ENCODE peak calls at places on chromosome 9, in ten cellular contexts. I is astrocyte of the spinal cord, P is left ventricle myocardium inferior, G is PC-3, Y is BE2C, E is cardiac muscle cell, L is right atrium auricular region, B is GM12865, Q is fibroblast of pulmonary artery, M is pancreas. Z is an unnamed sample.
A peak's percentile ranks its signal among the peaks of the same experiment; 100 is the strongest.

GRCh38 chr9:112784020-112784788 is 33.6 kb downstream of the SNX30 start:
- DNase-seq in I (peak; percentile 54), P (no peak), G (no peak), Y (peak; percentile 38), E (peak; percentile 52), L (no peak), B (no peak), Q (peak; percentile 35), M (no peak), Z (no peak)

GRCh38 chr9:82781965-82782392 is 281.0 kb downstream of the RASEF start:
- DNase-seq in I (no peak), P (no peak), G (no peak), Y (no peak), E (no peak), L (no peak), B (no peak), Q (no peak), M (no peak), Z (no peak)

GRCh38 chr9:136799079-136799853 is 3.1 kb downstream of the CCDC183 start:
- DNase-seq in I (no peak), P (no peak), G (peak; percentile 48), Y (no peak), E (peak; percentile 13), L (no peak), B (no peak), Q (no peak), M (peak; percentile 96), Z (no peak)

GRCh38 chr9:128923493-128923883 is 2.7 kb downstream of the PHYHD1 start:
- DNase-seq in I (no peak), P (no peak), G (no peak), Y (no peak), E (no peak), L (no peak), B (no peak), Q (no peak), M (no peak), Z (no peak)

GRCh38 chr9:5587024-5587423 is 41.9 kb upstream of the RIC1 start:
- DNase-seq in I (peak; percentile 58), P (no peak), G (peak; percentile 84), Y (no peak), E (peak; percentile 67), L (no peak), B (peak; percentile 78), Q (peak; percentile 78), M (no peak), Z (no peak)

GRCh38 chr9:75889977-75890540 is 414 bp upstream of the PCSK5 start:
- DNase-seq in I (no peak), P (peak; percentile 28), G (peak; percentile 27), Y (no peak), E (peak; percentile 81), L (peak; percentile 83), B (no peak), Q (peak; percentile 79), M (no peak), Z (no peak)

GRCh38 chr9:104682642-104683041 is 11.7 kb upstream of the OR13D1 start:
- DNase-seq in I (peak; percentile 70), P (no peak), G (peak; percentile 66), Y (no peak), E (peak; percentile 70), L (no peak), B (peak; percentile 54), Q (peak; percentile 71), M (no peak), Z (peak; percentile 13)

GRCh38 chr9:130599625-130600024 is 20.2 kb downstream of the FUBP3 start:
- DNase-seq in I (no peak), P (no peak), G (no peak), Y (no peak), E (no peak), L (no peak), B (no peak), Q (no peak), M (no peak), Z (no peak)

GRCh38 chr9:4048441-4048840 is 251.4 kb downstream of the GLIS3 start:
- DNase-seq in I (peak; percentile 65), P (no peak), G (peak; percentile 56), Y (no peak), E (peak; percentile 58), L (no peak), B (peak; percentile 12), Q (peak; percentile 68), M (no peak), Z (no peak)

GRCh38 chr9:121529237-121529987 is 29.8 kb upstream of the GGTA1 start:
- DNase-seq in I (peak; percentile 96), P (peak; percentile 98), G (peak; percentile 67), Y (peak; percentile 65), E (peak; percentile 99), L (peak; percentile 97), B (no peak), Q (peak; percentile 99), M (peak; percentile 80), Z (no peak)

GRCh38 chr9:95552814-95553546 is 36.2 kb upstream of the PTCH1 start:
- DNase-seq in I (peak; percentile 15), P (peak; percentile 53), G (no peak), Y (no peak), E (peak; percentile 85), L (peak; percentile 66), B (no peak), Q (peak; percentile 45), M (no peak), Z (no peak)

GRCh38 chr9:79613145-79613544 is 41.4 kb downstream of the TLE4 start:
- DNase-seq in I (no peak), P (no peak), G (no peak), Y (no peak), E (no peak), L (no peak), B (no peak), Q (no peak), M (no peak), Z (no peak)

GRCh38 chr9:101791938-101792337 is 53.5 kb upstream of the GRIN3A start:
- DNase-seq in I (peak; percentile 1), P (no peak), G (peak; percentile 39), Y (peak; percentile 59), E (peak; percentile 5), L (no peak), B (peak; percentile 57), Q (peak; percentile 4), M (no peak), Z (peak; percentile 3)

GRCh38 chr9:73046769-73047168 is 93.9 kb upstream of the ALDH1A1 start:
- DNase-seq in I (no peak), P (no peak), G (no peak), Y (no peak), E (no peak), L (no peak), B (no peak), Q (no peak), M (no peak), Z (no peak)

GRCh38 chr9:73050887-73051550 is 98.2 kb upstream of the ALDH1A1 start:
- DNase-seq in I (no peak), P (peak; percentile 16), G (no peak), Y (no peak), E (no peak), L (no peak), B (no peak), Q (no peak), M (no peak), Z (no peak)

GRCh38 chr9:73053543-73053942 is 98.1 kb upstream of the ANXA1 start:
- DNase-seq in I (no peak), P (no peak), G (no peak), Y (no peak), E (no peak), L (no peak), B (no peak), Q (no peak), M (no peak), Z (no peak)

GRCh38 chr9:73049280-73049679 is 96.4 kb upstream of the ALDH1A1 start:
- DNase-seq in I (no peak), P (no peak), G (no peak), Y (no peak), E (no peak), L (no peak), B (no peak), Q (no peak), M (no peak), Z (no peak)

DNA sequence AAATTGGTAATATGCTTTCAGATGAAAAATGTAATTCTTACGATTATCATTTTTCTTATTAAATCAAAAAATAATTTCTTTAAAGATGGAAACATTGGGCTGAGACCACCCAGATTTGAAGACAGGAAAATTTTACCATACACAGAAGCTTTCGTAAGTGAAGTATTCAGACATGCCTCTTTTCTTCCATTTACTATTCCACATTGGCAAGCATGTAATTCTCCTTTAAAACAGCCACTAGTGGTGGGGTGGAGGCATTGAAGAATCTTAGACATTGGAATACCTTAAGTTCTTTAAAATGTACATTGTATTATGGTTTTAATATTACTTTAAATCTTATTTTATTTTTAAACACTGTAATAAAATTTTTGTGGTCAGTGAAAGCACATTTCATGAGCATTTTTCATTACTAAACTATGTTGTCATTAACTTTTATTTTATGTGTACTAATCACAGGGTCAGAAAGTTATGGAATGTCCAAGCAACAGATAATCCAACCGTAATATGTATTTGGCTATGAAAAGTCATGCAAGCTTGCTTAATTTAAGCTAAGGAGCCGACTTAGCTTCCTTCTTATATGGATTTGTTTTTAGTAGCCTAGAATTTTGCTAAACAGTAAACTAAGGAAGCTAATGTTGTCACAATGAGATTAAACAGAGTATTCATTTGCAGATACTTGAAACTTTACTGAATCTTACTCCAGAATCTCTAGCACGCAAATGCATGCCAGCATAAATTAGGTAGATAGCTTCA is 97.4 kb upstream of the ALDH1A1 start:
- DNase-seq in I (peak; percentile 14), P (no peak), G (no peak), Y (no peak), E (peak; percentile 45), L (no peak), B (no peak), Q (peak; percentile 39), M (no peak), Z (no peak)
- H3K4me3 ChIP-seq in I (no peak overlapping the region), P (no peak overlapping the region), G (no peak overlapping the region), Y (no peak overlapping the region), E (no peak overlapping the region), L (no peak overlapping the region), B (no peak overlapping the region), Q (no peak overlapping the region), M (no peak overlapping the region), Z (no peak overlapping the region)

GRCh38 chr9:89615661-89616060 is 10.8 kb downstream of the GADD45G start:
- DNase-seq in I (no peak), P (no peak), G (no peak), Y (no peak), E (no peak), L (no peak), B (no peak), Q (no peak), M (peak; percentile 13), Z (no peak)
- TF ChIP-seq CTCF in I (no peak), P (peak; percentile 29), G (no peak), Y (no peak), E (no peak), L (no peak), B (no peak), Q (no peak), M (no peak), Z (no peak)

DNA sequence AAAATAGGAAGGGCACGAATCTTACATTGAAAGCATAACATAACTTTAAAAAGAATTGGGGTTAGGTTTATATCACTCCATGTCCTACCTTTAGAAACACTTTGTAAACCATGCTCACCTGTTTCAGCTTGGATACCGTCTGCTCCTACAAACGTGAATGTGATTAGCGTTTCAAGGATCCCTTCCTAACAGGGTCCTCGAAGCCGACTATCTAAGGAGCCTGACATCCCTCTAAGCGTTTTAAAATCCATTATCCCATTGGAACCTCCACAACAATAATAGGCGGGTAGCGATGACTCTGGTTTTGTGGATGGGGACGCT is 1.0 kb downstream of the SVEP1 start:
- DNase-seq in I (no peak), P (no peak), G (no peak), Y (no peak), E (no peak), L (no peak), B (no peak), Q (no peak), M (no peak), Z (no peak)
- H3K4me3 ChIP-seq in I (peak overlapping the region; percentile 46), P (peak overlapping the region; percentile 69), G (no peak overlapping the region), Y (no peak overlapping the region), E (peak overlapping the region; percentile 69), L (peak overlapping the region; percentile 51), B (no peak overlapping the region), Q (peak overlapping the region; percentile 71), M (no peak overlapping the region), Z (no peak overlapping the region)

GRCh38 chr9:372143-372542 is 157.5 kb downstream of the DOCK8 start:
- DNase-seq in I (no peak), P (no peak), G (no peak), Y (no peak), E (no peak), L (no peak), B (no peak), Q (no peak), M (no peak), Z (no peak)
- TF ChIP-seq CTCF in I (no peak), P (no peak), G (no peak), Y (no peak), E (no peak), L (no peak), B (no peak), Q (no peak), M (no peak), Z (no peak)

Z was measured in GM12864.